ENCODE peak calls at places on chromosome 21, in five cellular contexts. P, W, I, A and Z are unnamed samples.

GRCh38 chr21:39851219-39851618 is 16.0 kb upstream of the PCP4 start:
- DNase-seq in W (no peak), P (no peak), A (no peak), I (no peak), Z (no peak)

GRCh38 chr21:17925900-17926299 is 106.7 kb upstream of the C21orf91 start:
- DNase-seq in A (no peak), P (no peak), I (peak), W (peak), Z (peak)

GRCh38 chr21:28423521-28423920 is 569.2 kb downstream of the LTN1 start:
- DNase-seq in I (no peak), W (no peak), P (no peak), A (peak), Z (no peak)

GRCh38 chr21:41247561-41247968 is 69.0 kb upstream of the FAM3B start:
- DNase-seq in W (no peak), A (peak), I (peak), P (peak), Z (no peak)

GRCh38 chr21:44548381-44548780 is 2.9 kb downstream of the KRTAP10-2 start:
- DNase-seq in A (no peak), P (no peak), W (no peak), I (no peak), Z (no peak)

GRCh38 chr21:35284199-35284598 is 235.1 kb upstream of the RUNX1 start:
- DNase-seq in W (no peak), P (no peak), I (peak), A (no peak), Z (no peak)

GRCh38 chr21:38798481-38798882 is 7.2 kb upstream of the ETS2 start:
- DNase-seq in P (peak), A (peak), I (no peak), W (no peak), Z (no peak)

GRCh38 chr21:46552274-46552673 is 52.6 kb downstream of the S100B start:
- DNase-seq in W (peak), I (no peak), P (no peak), A (no peak), Z (peak)

GRCh38 chr21:46154955-46155513 is 345 bp downstream of the FTCD start:
- DNase-seq in W (no peak), P (no peak), I (no peak), A (no peak), Z (no peak)

GRCh38 chr21:29888437-29888836 is 51.4 kb downstream of the GRIK1 start:
- DNase-seq in A (no peak), P (no peak), I (no peak), W (no peak), Z (no peak)

GRCh38 chr21:44984792-44985440 is 45.1 kb downstream of the SLX9 start:
- DNase-seq in A (no peak), W (no peak), I (no peak), P (no peak), Z (no peak)

GRCh38 chr21:25858328-25858727 is 123.6 kb downstream of the GABPA start:
- DNase-seq in A (no peak), W (no peak), I (no peak), P (no peak), Z (no peak)

GRCh38 chr21:41507521-41508414 is at the start of gene TMPRSS2:
- DNase-seq in P (peak), W (no peak), A (no peak), I (no peak), Z (no peak)

GRCh38 chr21:45308211-45309068 is 20.7 kb upstream of the POFUT2 start:
- DNase-seq in W (peak), P (no peak), I (peak), A (peak), Z (no peak)

GRCh38 chr21:45073301-45074047 is 906 bp upstream of the ADARB1 start:
- DNase-seq in I (peak), A (peak), P (no peak), W (peak), Z (no peak)

GRCh38 chr21:41605934-41606285 is 98.0 kb upstream of the TMPRSS2 start:
- DNase-seq in W (no peak), I (no peak), A (no peak), P (no peak), Z (no peak)

GRCh38 chr21:45302082-45303061 is 14.7 kb upstream of the POFUT2 start:
- DNase-seq in W (peak), P (peak), A (peak), I (peak), Z (no peak)

GRCh38 chr21:45982758-45983731 is 1.5 kb downstream of the COL6A1 start:
- DNase-seq in A (no peak), W (no peak), P (no peak), I (no peak), Z (no peak)